ENCODE peak calls at places on chromosome 6, in nine cellular contexts. Z is HCT116; C is renal cortical epithelial cell; U is stimulated activated CD4-positive, alpha-beta T cell treated with anti-CD3 and anti-CD28 coated beads, TNF-alpha, amount 100 ng/mL, for 4 hours; V is amniotic stem cell; D is PC-3; J is stimulated activated CD8-positive, alpha-beta memory T cell treated with anti-CD3 and anti-CD28 coated beads, Interleukin-4, amount 100 ng/mL, for 48 hours; K is NCI-H748 treated with DMSO at 0.1 percent for 48 hours; Q is brain microvascular endothelial cell. T is an unnamed sample.

GRCh38 chr6:134982161-134982560 is 32.3 kb upstream of the ALDH8A1 start:
- DNase-seq in D (no peak), Z (no peak), Q (no peak), J (no peak), V (no peak), K (no peak), U (no peak), C (no peak), T (no peak)

GRCh38 chr6:44202972-44203750 is 13.6 kb upstream of the MYMX start:
- DNase-seq in U (no peak), V (no peak), Q (no peak), Z (no peak), J (no peak), C (peak; percentile 19), D (peak; percentile 45), K (no peak), T (no peak)

GRCh38 chr6:14639983-14640599 is 522.5 kb downstream of the CD83 start:
- DNase-seq in Q (no peak), D (no peak), V (no peak), C (no peak), U (no peak), K (no peak), J (no peak), Z (no peak), T (no peak)

GRCh38 chr6:45922728-45923351 is 92.8 kb downstream of the CLIC5 start:
- DNase-seq in J (peak; percentile 79), D (peak; percentile 72), K (peak; percentile 43), Q (peak; percentile 79), C (peak; percentile 64), V (peak; percentile 69), U (peak; percentile 9), Z (peak; percentile 52), T (no peak)

GRCh38 chr6:35382015-35382414 is 39.7 kb downstream of the PPARD start:
- DNase-seq in K (no peak), D (no peak), C (no peak), J (no peak), V (no peak), Z (no peak), U (no peak), Q (no peak), T (no peak)

GRCh38 chr6:158688860-158689259 is 39.0 kb downstream of the SYTL3 start:
- DNase-seq in J (no peak), Q (no peak), Z (no peak), D (peak; percentile 68), C (no peak), V (no peak), U (no peak), K (no peak), T (no peak)

GRCh38 chr6:170042596-170043118 is 248.2 kb downstream of the DLL1 start:
- DNase-seq in Z (no peak), K (no peak), V (no peak), U (no peak), C (no peak), Q (no peak), D (no peak), J (no peak), T (no peak)

GRCh38 chr6:137892271-137892708 is 25.2 kb downstream of the TNFAIP3 start:
- DNase-seq in U (no peak), Q (no peak), V (no peak), C (peak; percentile 72), Z (no peak), D (no peak), J (no peak), K (no peak), T (no peak)

GRCh38 chr6:117072134-117072533 is 193.2 kb upstream of the VGLL2 start:
- DNase-seq in D (peak; percentile 50), V (no peak), Q (no peak), J (no peak), K (no peak), Z (no peak), C (peak; percentile 1), U (no peak), T (no peak)

GRCh38 chr6:87645080-87645479 is 55.1 kb downstream of the ORC3 start:
- DNase-seq in Q (no peak), U (no peak), V (no peak), J (no peak), K (no peak), D (no peak), Z (no peak), C (no peak), T (no peak)

GRCh38 chr6:26105842-26106241 is 18.6 kb downstream of the HFE start:
- DNase-seq in V (no peak), J (no peak), Z (no peak), Q (no peak), C (peak; percentile 59), D (peak; percentile 68), K (no peak), U (no peak), T (no peak)

GRCh38 chr6:137823826-137824501 is 43.1 kb upstream of the TNFAIP3 start:
- DNase-seq in Q (peak; percentile 69), U (peak; percentile 56), V (no peak), C (no peak), Z (no peak), J (peak; percentile 76), K (peak; percentile 83), D (no peak), T (no peak)

GRCh38 chr6:70423189-70424133 is 10.2 kb downstream of the FAM135A start:
- DNase-seq in J (no peak), K (no peak), D (no peak), Z (no peak), Q (no peak), C (no peak), V (no peak), U (no peak), T (no peak)

GRCh38 chr6:99241905-99242534 is 107.5 kb downstream of the FAXC start:
- DNase-seq in V (no peak), C (peak; percentile 49), Z (peak; percentile 38), J (no peak), Q (peak; percentile 46), U (no peak), K (peak; percentile 14), D (peak; percentile 55), T (no peak)

GRCh38 chr6:165715428-165715827 is 52.4 kb upstream of the PDE10A start:
- DNase-seq in U (no peak), Q (no peak), Z (no peak), K (no peak), J (no peak), C (no peak), D (no peak), V (no peak), T (no peak)

T was measured in NCI-H1092.